ENCODE peak calls at places on chromosomes 13 and 19, in eight cellular contexts. One of them, this sample, is unnamed. For H3K4me1 and H3K36me3, the result is how much of the 10 kb centered on the place peaks cover.

GRCh38 chr19:27720155-27720554 is 1492.8 kb downstream of the UQCRFS1 start:
- DNase-seq in breast epithelium: no peak
- DNase-seq in body of pancreas: no peak
- DNase-seq in esophagus squamous epithelium: no peak
- DNase-seq in lower lobe of right lung: no peak
- DNase-seq in thoracic aorta: no peak
- DNase-seq in tibial nerve: no peak
- DNase-seq in GM23338: no peak
- DNase-seq in this sample: no peak

GRCh38 chr13:99086149-99086868 is 108.4 kb upstream of the DOCK9 start:
- DNase-seq in breast epithelium: no peak
- DNase-seq in body of pancreas: peak
- DNase-seq in esophagus squamous epithelium: no peak
- DNase-seq in lower lobe of right lung: peak
- DNase-seq in thoracic aorta: no peak
- DNase-seq in tibial nerve: peak
- DNase-seq in GM23338: peak
- DNase-seq in this sample: peak

GRCh38 chr19:31979949-31980670 is 365.3 kb upstream of the ZNF507 start:
- DNase-seq in breast epithelium: no peak
- DNase-seq in body of pancreas: no peak
- DNase-seq in esophagus squamous epithelium: no peak
- DNase-seq in lower lobe of right lung: no peak
- DNase-seq in thoracic aorta: no peak
- DNase-seq in tibial nerve: no peak
- DNase-seq in GM23338: no peak
- DNase-seq in this sample: no peak

GRCh38 chr13:81048026-81048461 is 707.1 kb upstream of the SPRY2 start:
- DNase-seq in breast epithelium: no peak
- DNase-seq in body of pancreas: no peak
- DNase-seq in esophagus squamous epithelium: no peak
- DNase-seq in lower lobe of right lung: no peak
- DNase-seq in thoracic aorta: no peak
- DNase-seq in tibial nerve: no peak
- DNase-seq in GM23338: no peak
- DNase-seq in this sample: no peak

GRCh38 chr13:72565893-72566292 is 161.5 kb downstream of the MZT1 start:
- DNase-seq in breast epithelium: no peak
- DNase-seq in body of pancreas: no peak
- DNase-seq in esophagus squamous epithelium: no peak
- DNase-seq in lower lobe of right lung: no peak
- DNase-seq in thoracic aorta: no peak
- DNase-seq in tibial nerve: no peak
- DNase-seq in GM23338: peak
- DNase-seq in this sample: no peak

GRCh38 chr19:29260477-29261317 is 47.7 kb upstream of the UQCRFS1 start:
- DNase-seq in breast epithelium: no peak
- DNase-seq in body of pancreas: no peak
- DNase-seq in esophagus squamous epithelium: no peak
- DNase-seq in lower lobe of right lung: no peak
- DNase-seq in thoracic aorta: no peak
- DNase-seq in tibial nerve: no peak
- DNase-seq in GM23338: peak
- DNase-seq in this sample: no peak

GRCh38 chr13:24505256-24505655 is 7.3 kb downstream of the PARP4 start:
- DNase-seq in breast epithelium: no peak
- DNase-seq in body of pancreas: no peak
- DNase-seq in esophagus squamous epithelium: no peak
- DNase-seq in lower lobe of right lung: no peak
- DNase-seq in thoracic aorta: no peak
- DNase-seq in tibial nerve: no peak
- DNase-seq in GM23338: no peak
- DNase-seq in this sample: no peak

GRCh38 chr19:10299545-10300458 is 9.8 kb downstream of the ZGLP1 start:
- DNase-seq in breast epithelium: no peak
- DNase-seq in body of pancreas: no peak
- DNase-seq in esophagus squamous epithelium: no peak
- DNase-seq in lower lobe of right lung: no peak
- DNase-seq in thoracic aorta: no peak
- DNase-seq in tibial nerve: no peak
- DNase-seq in GM23338: no peak
- DNase-seq in this sample: no peak

GRCh38 chr19:50020481-50020880 is 4.7 kb downstream of the VRK3 start:
- DNase-seq in breast epithelium: no peak
- DNase-seq in body of pancreas: no peak
- DNase-seq in esophagus squamous epithelium: no peak
- DNase-seq in lower lobe of right lung: no peak
- DNase-seq in thoracic aorta: no peak
- DNase-seq in tibial nerve: no peak
- DNase-seq in GM23338: no peak
- DNase-seq in this sample: no peak

GRCh38 chr13:43776680-43777079 is 10.1 kb downstream of the ENOX1 start:
- DNase-seq in breast epithelium: no peak
- DNase-seq in body of pancreas: no peak
- DNase-seq in esophagus squamous epithelium: no peak
- DNase-seq in lower lobe of right lung: no peak
- DNase-seq in thoracic aorta: no peak
- DNase-seq in tibial nerve: no peak
- DNase-seq in GM23338: peak
- DNase-seq in this sample: no peak

GRCh38 chr19:3520166-3521103 is 14.3 kb downstream of the FZR1 start:
- DNase-seq in breast epithelium: peak
- DNase-seq in body of pancreas: no peak
- DNase-seq in esophagus squamous epithelium: no peak
- DNase-seq in lower lobe of right lung: no peak
- DNase-seq in thoracic aorta: no peak
- DNase-seq in tibial nerve: no peak
- DNase-seq in GM23338: peak
- DNase-seq in this sample: no peak

GRCh38 chr19:45069056-45069455 is 7.2 kb downstream of the ZNF296 start:
- DNase-seq in breast epithelium: peak
- DNase-seq in body of pancreas: no peak
- DNase-seq in esophagus squamous epithelium: no peak
- DNase-seq in lower lobe of right lung: no peak
- DNase-seq in thoracic aorta: no peak
- DNase-seq in tibial nerve: no peak
- DNase-seq in GM23338: peak
- DNase-seq in this sample: no peak

GRCh38 chr13:23987331-23987730 is 90.0 kb upstream of the C1QTNF9B start:
- DNase-seq in breast epithelium: no peak
- DNase-seq in body of pancreas: no peak
- DNase-seq in esophagus squamous epithelium: no peak
- DNase-seq in lower lobe of right lung: no peak
- DNase-seq in thoracic aorta: no peak
- DNase-seq in tibial nerve: no peak
- DNase-seq in GM23338: no peak
- DNase-seq in this sample: no peak

GRCh38 chr19:50911206-50912101 is at the start of gene KLK4:
- DNase-seq in breast epithelium: no peak
- DNase-seq in body of pancreas: no peak
- DNase-seq in esophagus squamous epithelium: no peak
- DNase-seq in lower lobe of right lung: no peak
- DNase-seq in thoracic aorta: no peak
- DNase-seq in tibial nerve: no peak
- DNase-seq in GM23338: no peak
- DNase-seq in this sample: no peak

GRCh38 chr19:5951338-5951861 is 26.5 kb downstream of the RANBP3 start:
- DNase-seq in breast epithelium: no peak
- DNase-seq in body of pancreas: no peak
- DNase-seq in esophagus squamous epithelium: no peak
- DNase-seq in lower lobe of right lung: peak
- DNase-seq in thoracic aorta: no peak
- DNase-seq in tibial nerve: no peak
- DNase-seq in GM23338: peak
- DNase-seq in this sample: no peak

GRCh38 chr13:114131581-114132418 is 623 bp downstream of the RASA3 start:
- DNase-seq in breast epithelium: no peak
- DNase-seq in body of pancreas: no peak
- DNase-seq in esophagus squamous epithelium: no peak
- DNase-seq in lower lobe of right lung: peak
- DNase-seq in thoracic aorta: no peak
- DNase-seq in tibial nerve: no peak
- DNase-seq in GM23338: peak
- DNase-seq in this sample: no peak

GRCh38 chr13:100573121-100573520 is 15.5 kb downstream of the GGACT start:
- DNase-seq in breast epithelium: peak
- DNase-seq in body of pancreas: peak
- DNase-seq in esophagus squamous epithelium: peak
- DNase-seq in lower lobe of right lung: peak
- DNase-seq in thoracic aorta: no peak
- DNase-seq in tibial nerve: peak
- DNase-seq in GM23338: peak
- DNase-seq in this sample: peak

GRCh38 chr19:14139944-14140343 is 3.6 kb upstream of the ASF1B start:
- DNase-seq in breast epithelium: no peak
- DNase-seq in body of pancreas: no peak
- DNase-seq in esophagus squamous epithelium: no peak
- DNase-seq in lower lobe of right lung: no peak
- DNase-seq in thoracic aorta: no peak
- DNase-seq in tibial nerve: no peak
- DNase-seq in GM23338: no peak
- DNase-seq in this sample: no peak

GRCh38 chr19:6668696-6669095 is 1.3 kb downstream of the TNFSF14 start:
- DNase-seq in breast epithelium: no peak
- DNase-seq in body of pancreas: no peak
- DNase-seq in esophagus squamous epithelium: no peak
- DNase-seq in lower lobe of right lung: no peak
- DNase-seq in thoracic aorta: no peak
- DNase-seq in tibial nerve: no peak
- DNase-seq in GM23338: no peak
- DNase-seq in this sample: no peak

GRCh38 chr13:82693607-82694006 is 1188.7 kb downstream of the SLITRK1 start:
- DNase-seq in breast epithelium: no peak
- DNase-seq in body of pancreas: no peak
- DNase-seq in esophagus squamous epithelium: no peak
- DNase-seq in lower lobe of right lung: no peak
- DNase-seq in thoracic aorta: no peak
- DNase-seq in tibial nerve: no peak
- DNase-seq in GM23338: peak
- DNase-seq in this sample: no peak

DNA sequence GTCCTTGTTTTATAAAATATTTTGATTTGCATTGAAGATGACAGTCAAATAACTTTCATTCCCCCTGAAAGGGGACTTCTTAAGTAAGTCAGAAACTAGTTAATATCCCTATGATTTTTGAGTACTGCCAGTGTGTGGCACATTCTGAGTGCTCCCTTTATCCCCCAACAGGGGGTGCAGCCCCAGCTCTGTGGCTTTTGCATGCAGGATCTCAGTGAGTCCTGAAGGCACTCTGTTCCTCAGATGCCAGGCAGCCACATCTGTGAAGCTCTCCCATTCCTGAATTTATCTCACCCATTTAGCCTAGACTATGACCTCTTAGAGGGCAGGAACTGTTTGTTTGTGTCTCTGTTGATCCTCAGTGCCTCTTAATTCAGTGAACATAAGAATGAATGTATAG is 123.1 kb downstream of the CDK8 start:
- DNase-seq in breast epithelium: no peak
- DNase-seq in body of pancreas: no peak
- DNase-seq in esophagus squamous epithelium: no peak
- DNase-seq in lower lobe of right lung: no peak
- DNase-seq in thoracic aorta: no peak
- DNase-seq in tibial nerve: no peak
- DNase-seq in GM23338: peak
- DNase-seq in this sample: no peak
- TF ChIP-seq CTCF in breast epithelium: no peak
- TF ChIP-seq CTCF in body of pancreas: no peak
- TF ChIP-seq CTCF in esophagus squamous epithelium: no peak
- TF ChIP-seq CTCF in lower lobe of right lung: peak
- TF ChIP-seq CTCF in thoracic aorta: peak
- TF ChIP-seq CTCF in tibial nerve: no peak
- TF ChIP-seq CTCF in GM23338: peak
- TF ChIP-seq CTCF in this sample: peak

GRCh38 chr13:79794936-79795335 is 314.0 kb downstream of the NDFIP2 start:
- DNase-seq in breast epithelium: no peak
- DNase-seq in body of pancreas: no peak
- DNase-seq in esophagus squamous epithelium: no peak
- DNase-seq in lower lobe of right lung: no peak
- DNase-seq in thoracic aorta: no peak
- DNase-seq in tibial nerve: no peak
- DNase-seq in GM23338: no peak
- DNase-seq in this sample: no peak
- H3K4me1 ChIP-seq in breast epithelium: under half
- H3K4me1 ChIP-seq in body of pancreas: under half
- H3K4me1 ChIP-seq in esophagus squamous epithelium: under half
- H3K4me1 ChIP-seq in lower lobe of right lung: under half
- H3K4me1 ChIP-seq in thoracic aorta: under half
- H3K4me1 ChIP-seq in tibial nerve: under half
- H3K4me1 ChIP-seq in GM23338: under half
- H3K4me1 ChIP-seq in this sample: under half

GRCh38 chr13:46698910-46699460 is 98.0 kb downstream of the ESD start:
- DNase-seq in breast epithelium: no peak
- DNase-seq in body of pancreas: no peak
- DNase-seq in esophagus squamous epithelium: no peak
- DNase-seq in lower lobe of right lung: no peak
- DNase-seq in thoracic aorta: no peak
- DNase-seq in tibial nerve: no peak
- DNase-seq in GM23338: no peak
- DNase-seq in this sample: no peak

GRCh38 chr13:46698015-46698414 is 98.9 kb downstream of the ESD start:
- DNase-seq in breast epithelium: no peak
- DNase-seq in body of pancreas: peak
- DNase-seq in esophagus squamous epithelium: no peak
- DNase-seq in lower lobe of right lung: no peak
- DNase-seq in thoracic aorta: peak
- DNase-seq in tibial nerve: peak
- DNase-seq in GM23338: no peak
- DNase-seq in this sample: peak
- H3K36me3 ChIP-seq in breast epithelium: under half
- H3K36me3 ChIP-seq in body of pancreas: under half
- H3K36me3 ChIP-seq in esophagus squamous epithelium: under half
- H3K36me3 ChIP-seq in lower lobe of right lung: half or more
- H3K36me3 ChIP-seq in thoracic aorta: under half
- H3K36me3 ChIP-seq in tibial nerve: under half
- H3K36me3 ChIP-seq in GM23338: under half
- H3K36me3 ChIP-seq in this sample: under half

DNA sequence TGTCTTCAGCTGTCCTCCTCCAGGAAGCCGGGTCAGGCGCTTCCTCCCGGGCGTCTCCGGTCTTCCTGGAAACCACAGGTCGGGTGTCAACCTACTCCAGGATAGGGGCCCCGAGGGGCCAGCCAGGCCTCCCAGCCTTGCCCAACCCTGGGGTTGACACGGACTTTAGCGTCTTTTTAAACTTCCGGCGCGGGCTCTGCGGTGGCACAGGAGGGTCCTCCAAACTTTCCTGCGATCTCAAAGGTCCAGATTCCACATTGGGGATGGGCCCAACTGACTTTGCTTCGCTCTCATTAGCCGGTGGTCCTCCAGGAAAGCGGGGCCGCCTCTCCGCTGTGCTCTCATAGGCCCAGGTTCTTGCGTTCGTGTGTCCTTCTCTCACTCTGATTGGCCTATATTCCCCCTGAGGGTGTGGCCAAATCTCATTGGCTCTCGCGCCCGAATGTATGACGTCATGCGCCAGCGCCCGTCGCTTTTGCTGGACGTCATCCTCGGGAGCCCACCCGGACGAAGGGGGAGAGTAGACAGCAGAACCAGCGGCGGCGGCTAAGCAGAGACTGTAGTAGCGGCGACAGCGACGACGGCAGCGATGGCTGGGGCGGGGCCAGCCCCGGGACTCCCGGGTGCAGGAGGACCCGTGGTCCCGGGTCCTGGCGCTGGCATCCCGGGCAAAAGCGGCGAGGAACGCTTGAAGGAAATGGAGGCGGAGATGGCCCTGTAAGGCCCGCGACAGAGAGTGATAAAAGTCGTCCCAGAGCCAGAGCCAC is at the start of gene RBM42:
- DNase-seq in breast epithelium: peak
- DNase-seq in body of pancreas: peak
- DNase-seq in esophagus squamous epithelium: peak
- DNase-seq in lower lobe of right lung: peak
- DNase-seq in thoracic aorta: peak
- DNase-seq in tibial nerve: peak
- DNase-seq in GM23338: peak
- DNase-seq in this sample: peak
- TF ChIP-seq CTCF in breast epithelium: peak
- TF ChIP-seq CTCF in body of pancreas: no peak
- TF ChIP-seq CTCF in esophagus squamous epithelium: no peak
- TF ChIP-seq CTCF in lower lobe of right lung: no peak
- TF ChIP-seq CTCF in thoracic aorta: no peak
- TF ChIP-seq CTCF in tibial nerve: no peak
- TF ChIP-seq CTCF in GM23338: no peak
- TF ChIP-seq CTCF in this sample: no peak

This sample was measured in heart right ventricle.